ENCODE peak calls at places on chromosomes 3 and 15, in four cellular contexts. One of them, this sample, is unnamed.

GRCh38 chr3:57007513-57008415 is 52.7 kb upstream of the SPATA12 start:
- DNase-seq in fibroblast of lung: peak
- DNase-seq in GM23338: peak
- DNase-seq in naive thymus-derived CD4-positive, alpha-beta T cell: no peak
- DNase-seq in this sample: peak

GRCh38 chr15:60062826-60063225 is 58.7 kb downstream of the FOXB1 start:
- DNase-seq in naive thymus-derived CD4-positive, alpha-beta T cell: no peak
- DNase-seq in fibroblast of lung: peak
- DNase-seq in GM23338: no peak
- DNase-seq in this sample: no peak

GRCh38 chr15:98865397-98866339 is 141.9 kb downstream of the PGPEP1L start:
- DNase-seq in GM23338: peak
- DNase-seq in naive thymus-derived CD4-positive, alpha-beta T cell: peak
- DNase-seq in fibroblast of lung: peak
- DNase-seq in this sample: peak

GRCh38 chr3:110164632-110165240 is 827.4 kb upstream of the DPPA4 start:
- DNase-seq in naive thymus-derived CD4-positive, alpha-beta T cell: no peak
- DNase-seq in fibroblast of lung: no peak
- DNase-seq in GM23338: peak
- DNase-seq in this sample: no peak

GRCh38 chr3:192835818-192836468 is 81.7 kb downstream of the MB21D2 start:
- DNase-seq in GM23338: no peak
- DNase-seq in fibroblast of lung: peak
- DNase-seq in naive thymus-derived CD4-positive, alpha-beta T cell: peak
- DNase-seq in this sample: no peak

GRCh38 chr3:17070560-17070959 is 185.8 kb downstream of the PLCL2 start:
- DNase-seq in GM23338: peak
- DNase-seq in fibroblast of lung: peak
- DNase-seq in naive thymus-derived CD4-positive, alpha-beta T cell: no peak
- DNase-seq in this sample: peak

GRCh38 chr3:51378075-51378474 is 7.0 kb upstream of the MANF start:
- DNase-seq in GM23338: no peak
- DNase-seq in fibroblast of lung: no peak
- DNase-seq in naive thymus-derived CD4-positive, alpha-beta T cell: no peak
- DNase-seq in this sample: peak

GRCh38 chr15:31403606-31404005 is 77.0 kb downstream of the KLF13 start:
- DNase-seq in GM23338: no peak
- DNase-seq in fibroblast of lung: peak
- DNase-seq in naive thymus-derived CD4-positive, alpha-beta T cell: no peak
- DNase-seq in this sample: no peak

GRCh38 chr3:56926513-56927282 is 124.9 kb upstream of the ARHGEF3 start:
- DNase-seq in GM23338: no peak
- DNase-seq in fibroblast of lung: peak
- DNase-seq in naive thymus-derived CD4-positive, alpha-beta T cell: no peak
- DNase-seq in this sample: no peak

GRCh38 chr3:36408146-36408545 is 27.8 kb downstream of the STAC start:
- DNase-seq in naive thymus-derived CD4-positive, alpha-beta T cell: no peak
- DNase-seq in GM23338: peak
- DNase-seq in fibroblast of lung: no peak
- DNase-seq in this sample: no peak

DNA sequence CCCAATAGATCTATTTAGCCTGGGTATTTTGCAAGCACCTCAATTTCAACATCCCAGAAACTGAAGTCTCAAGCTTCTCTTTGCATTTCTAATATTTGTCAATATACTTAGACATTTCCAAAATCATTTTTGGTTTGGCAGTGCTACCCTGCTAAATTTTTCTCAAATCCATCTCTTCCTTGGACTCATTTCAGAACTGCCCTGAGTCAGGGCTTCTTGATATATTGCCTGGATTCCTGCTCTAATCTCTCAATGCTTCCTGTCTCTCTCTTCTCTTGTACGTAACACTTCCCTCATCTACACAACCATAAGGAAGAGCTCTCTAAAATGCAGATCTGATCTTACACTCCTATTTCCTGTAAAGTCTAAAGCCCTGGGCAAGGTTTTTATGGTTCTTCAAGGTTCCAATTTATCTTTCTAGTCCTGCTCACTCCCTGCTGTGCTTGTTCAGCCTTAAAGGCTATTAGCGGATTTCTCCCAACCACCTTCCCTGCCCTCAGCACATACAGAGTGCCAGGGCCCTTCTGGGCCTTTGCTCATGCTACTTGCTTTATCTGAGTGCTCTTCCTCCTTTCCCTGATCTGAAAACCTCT is 53.0 kb upstream of the MME start:
- DNase-seq in GM23338: no peak
- DNase-seq in fibroblast of lung: peak
- DNase-seq in naive thymus-derived CD4-positive, alpha-beta T cell: no peak
- DNase-seq in this sample: no peak
- H3K4me3 ChIP-seq in GM23338: no peak
- H3K4me3 ChIP-seq in fibroblast of lung: no peak
- H3K4me3 ChIP-seq in naive thymus-derived CD4-positive, alpha-beta T cell: no peak
- H3K4me3 ChIP-seq in this sample: no peak

GRCh38 chr3:169144271-169144670 is 519.2 kb downstream of the MECOM start:
- DNase-seq in naive thymus-derived CD4-positive, alpha-beta T cell: no peak
- DNase-seq in GM23338: no peak
- DNase-seq in fibroblast of lung: no peak
- DNase-seq in this sample: no peak
- H3K4me3 ChIP-seq in naive thymus-derived CD4-positive, alpha-beta T cell: no peak
- H3K4me3 ChIP-seq in GM23338: no peak
- H3K4me3 ChIP-seq in fibroblast of lung: peak
- H3K4me3 ChIP-seq in this sample: no peak

GRCh38 chr3:64023861-64024223 is 548 bp upstream of the PSMD6 start:
- DNase-seq in fibroblast of lung: no peak
- DNase-seq in GM23338: no peak
- DNase-seq in naive thymus-derived CD4-positive, alpha-beta T cell: no peak
- DNase-seq in this sample: no peak
- H3K4me3 ChIP-seq in fibroblast of lung: peak
- H3K4me3 ChIP-seq in GM23338: peak
- H3K4me3 ChIP-seq in naive thymus-derived CD4-positive, alpha-beta T cell: peak
- H3K4me3 ChIP-seq in this sample: peak

DNA sequence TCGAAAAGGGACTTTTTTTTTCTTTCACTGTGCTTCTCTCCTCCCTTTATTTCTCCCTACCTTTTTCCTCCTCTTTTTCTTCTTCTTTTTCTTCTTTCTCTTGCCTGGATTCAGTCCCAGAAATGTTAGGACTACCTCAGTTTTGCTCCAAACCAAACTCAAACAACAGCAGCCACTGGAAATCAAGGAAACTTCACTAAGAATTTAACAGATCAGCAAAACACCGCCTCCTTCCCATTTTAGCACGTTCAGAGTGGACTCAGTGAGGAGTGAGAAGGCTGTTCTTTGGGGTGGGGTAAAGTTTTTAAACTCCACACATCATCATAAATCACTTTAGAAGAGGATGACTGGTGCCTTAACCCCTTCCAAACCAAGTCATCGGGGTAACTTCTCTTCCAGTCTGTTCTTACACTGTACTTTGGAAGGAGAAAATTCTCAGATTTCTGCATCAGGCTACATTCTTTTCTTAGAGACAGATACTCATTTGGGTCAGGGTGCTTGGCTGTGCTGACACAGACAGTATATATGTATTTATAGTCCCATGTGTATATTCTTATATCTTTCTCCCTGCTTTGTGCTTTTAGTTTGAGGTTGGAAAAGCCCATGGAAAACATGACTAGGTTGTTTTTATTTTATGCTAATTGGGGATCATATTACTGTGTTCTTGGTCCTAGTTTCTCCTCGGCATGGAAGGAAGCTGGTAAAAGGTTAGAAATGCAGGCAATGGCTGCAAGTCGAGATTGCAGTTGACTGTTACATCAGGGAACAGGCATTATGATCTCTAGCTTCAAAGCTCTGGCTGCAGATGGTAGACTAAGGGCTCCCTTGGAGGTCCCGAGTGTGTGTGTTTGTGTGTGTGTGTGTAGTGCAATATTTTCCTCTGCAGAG is at the start of gene CCDC80:
- DNase-seq in naive thymus-derived CD4-positive, alpha-beta T cell: no peak
- DNase-seq in fibroblast of lung: peak
- DNase-seq in GM23338: peak
- DNase-seq in this sample: peak
- H3K4me3 ChIP-seq in naive thymus-derived CD4-positive, alpha-beta T cell: no peak
- H3K4me3 ChIP-seq in fibroblast of lung: peak
- H3K4me3 ChIP-seq in GM23338: no peak
- H3K4me3 ChIP-seq in this sample: peak

GRCh38 chr3:196684548-196685407 is 27.3 kb downstream of the CEP19 start:
- DNase-seq in naive thymus-derived CD4-positive, alpha-beta T cell: peak
- DNase-seq in fibroblast of lung: peak
- DNase-seq in GM23338: peak
- DNase-seq in this sample: peak
- H3K4me3 ChIP-seq in naive thymus-derived CD4-positive, alpha-beta T cell: peak
- H3K4me3 ChIP-seq in fibroblast of lung: no peak
- H3K4me3 ChIP-seq in GM23338: no peak
- H3K4me3 ChIP-seq in this sample: no peak

DNA sequence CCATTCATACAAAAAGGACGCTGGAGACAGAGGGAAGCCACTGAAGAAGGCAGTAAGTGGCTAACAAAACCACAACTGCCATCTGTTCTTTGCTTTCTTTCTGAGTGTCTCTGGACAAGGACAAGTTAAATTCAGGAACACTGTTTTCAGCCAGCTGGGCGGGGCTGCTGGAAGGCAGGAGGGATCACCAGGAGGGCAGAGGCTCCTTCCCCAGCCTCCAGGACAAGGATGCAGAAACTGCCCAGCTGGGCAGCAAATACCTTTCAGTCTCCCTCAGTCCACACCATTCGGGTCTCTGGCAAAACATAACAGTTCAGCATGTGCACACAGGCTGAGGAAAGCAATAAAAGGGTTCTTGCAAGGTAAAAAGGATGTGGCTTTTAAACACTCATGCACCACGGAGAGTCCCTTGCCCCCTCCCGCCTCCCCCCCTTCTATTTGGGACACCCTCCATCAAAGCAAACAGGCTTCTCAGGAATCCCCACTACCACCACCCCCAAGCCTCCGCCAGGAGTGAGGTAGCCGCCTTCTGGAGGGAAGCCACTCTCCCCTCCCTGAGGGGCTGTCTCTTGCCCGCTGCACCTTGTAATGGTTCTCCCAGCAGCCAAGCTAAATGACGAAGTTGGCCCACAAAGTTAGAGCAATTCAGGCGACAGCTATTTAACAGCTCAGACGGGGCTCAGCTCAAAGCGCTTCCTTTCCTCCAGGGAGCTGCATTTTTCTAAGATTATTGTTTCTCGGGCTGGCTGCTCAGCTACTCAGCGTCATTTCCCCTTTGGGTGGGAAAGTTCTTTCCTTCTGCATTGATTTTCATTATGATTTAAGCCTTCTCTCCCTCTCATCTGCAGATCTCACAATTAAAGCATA is 3.8 kb downstream of the HEG1 start:
- DNase-seq in fibroblast of lung: peak
- DNase-seq in GM23338: peak
- DNase-seq in naive thymus-derived CD4-positive, alpha-beta T cell: peak
- DNase-seq in this sample: peak
- H3K4me3 ChIP-seq in fibroblast of lung: peak
- H3K4me3 ChIP-seq in GM23338: peak
- H3K4me3 ChIP-seq in naive thymus-derived CD4-positive, alpha-beta T cell: peak
- H3K4me3 ChIP-seq in this sample: peak

DNA sequence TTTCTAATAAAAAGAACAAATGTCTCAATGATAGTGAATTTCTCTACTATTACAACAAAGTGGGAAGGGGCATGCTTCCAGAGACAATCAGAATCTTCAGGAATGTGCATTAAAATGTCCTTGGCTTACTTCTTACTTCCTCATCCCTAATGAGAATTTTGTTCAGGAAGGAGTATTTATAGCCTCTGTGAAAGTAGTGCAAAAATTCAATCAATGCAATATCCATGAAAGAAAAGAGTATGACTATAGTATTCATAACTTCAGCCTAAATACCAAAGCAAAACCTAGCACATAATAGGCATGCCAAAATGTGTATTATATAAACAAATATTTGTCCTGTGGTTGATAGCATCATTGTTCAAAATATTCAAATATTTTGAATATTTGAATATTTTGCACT is 273.1 kb downstream of the ZNF385D start:
- DNase-seq in naive thymus-derived CD4-positive, alpha-beta T cell: no peak
- DNase-seq in fibroblast of lung: peak
- DNase-seq in GM23338: no peak
- DNase-seq in this sample: no peak
- H3K4me3 ChIP-seq in naive thymus-derived CD4-positive, alpha-beta T cell: no peak
- H3K4me3 ChIP-seq in fibroblast of lung: no peak
- H3K4me3 ChIP-seq in GM23338: no peak
- H3K4me3 ChIP-seq in this sample: no peak

GRCh38 chr3:5699811-5700210 is 512.3 kb downstream of the EDEM1 start:
- DNase-seq in fibroblast of lung: no peak
- DNase-seq in GM23338: no peak
- DNase-seq in naive thymus-derived CD4-positive, alpha-beta T cell: no peak
- DNase-seq in this sample: no peak

GRCh38 chr3:5698851-5699250 is 511.3 kb downstream of the EDEM1 start:
- DNase-seq in naive thymus-derived CD4-positive, alpha-beta T cell: no peak
- DNase-seq in fibroblast of lung: no peak
- DNase-seq in GM23338: no peak
- DNase-seq in this sample: no peak

GRCh38 chr3:5694267-5694666 is 506.8 kb downstream of the EDEM1 start:
- DNase-seq in naive thymus-derived CD4-positive, alpha-beta T cell: no peak
- DNase-seq in GM23338: no peak
- DNase-seq in fibroblast of lung: no peak
- DNase-seq in this sample: no peak

DNA sequence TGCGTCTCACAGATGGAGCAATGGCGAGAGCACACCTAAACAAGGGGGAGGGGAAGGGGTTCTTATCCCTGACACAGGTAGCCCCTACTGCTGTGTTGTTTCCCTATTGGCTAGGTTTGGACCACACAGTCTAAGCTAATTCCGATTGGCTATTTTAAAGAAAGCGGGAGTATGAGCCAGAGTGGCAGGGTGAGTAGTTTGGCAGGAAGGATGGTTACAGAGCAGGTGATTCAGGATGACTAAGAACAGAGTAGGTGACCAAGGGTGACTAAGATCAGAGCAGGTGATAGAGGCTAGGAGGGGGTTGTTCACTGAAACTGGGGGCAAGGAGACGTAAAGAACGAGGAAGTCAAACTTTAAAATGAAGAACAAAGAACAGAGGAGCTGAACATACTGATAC is 511.8 kb downstream of the EDEM1 start:
- DNase-seq in fibroblast of lung: no peak
- DNase-seq in naive thymus-derived CD4-positive, alpha-beta T cell: no peak
- DNase-seq in GM23338: no peak
- DNase-seq in this sample: no peak
- H3K4me3 ChIP-seq in fibroblast of lung: no peak
- H3K4me3 ChIP-seq in naive thymus-derived CD4-positive, alpha-beta T cell: no peak
- H3K4me3 ChIP-seq in GM23338: no peak
- H3K4me3 ChIP-seq in this sample: no peak

GRCh38 chr3:44339990-44340389 is 1.4 kb downstream of the TCAIM start:
- DNase-seq in GM23338: no peak
- DNase-seq in naive thymus-derived CD4-positive, alpha-beta T cell: no peak
- DNase-seq in fibroblast of lung: no peak
- DNase-seq in this sample: no peak
- H3K4me3 ChIP-seq in GM23338: peak
- H3K4me3 ChIP-seq in naive thymus-derived CD4-positive, alpha-beta T cell: no peak
- H3K4me3 ChIP-seq in fibroblast of lung: peak
- H3K4me3 ChIP-seq in this sample: peak